ENCODE peak calls at places on chromosomes 16 and 17, in seven cellular contexts. Y, I, Q, J, D, S and P are unnamed samples.

GRCh38 chr16:89572478-89573205 is 2.9 kb upstream of the CPNE7 start:
- DNase-seq in Y (no peak), I (no peak), Q (no peak), J (no peak), D (no peak), S (no peak), P (no peak)

GRCh38 chr17:72388765-72389473 is 268.1 kb downstream of the SOX9 start:
- DNase-seq in Y (no peak), I (no peak), Q (no peak), J (peak; percentile 93), D (no peak), S (no peak), P (peak; percentile 33)

GRCh38 chr17:14791221-14791620 is 473.9 kb downstream of the PMP22 start:
- DNase-seq in Y (no peak), I (no peak), Q (no peak), J (no peak), D (no peak), S (no peak), P (no peak)

GRCh38 chr17:61477204-61477834 is 25.1 kb downstream of the TBX4 start:
- DNase-seq in Y (no peak), I (no peak), Q (no peak), J (no peak), D (no peak), S (no peak), P (no peak)

GRCh38 chr16:56956076-56956475 is 5.7 kb upstream of the CETP start:
- DNase-seq in Y (no peak), I (no peak), Q (no peak), J (no peak), D (no peak), S (no peak), P (no peak)

GRCh38 chr16:30023586-30023985 is 588 bp downstream of the C16orf92 start:
- DNase-seq in Y (no peak), I (no peak), Q (no peak), J (no peak), D (no peak), S (no peak), P (no peak)

GRCh38 chr17:60743812-60744211 is 66.2 kb downstream of the BCAS3 start:
- DNase-seq in Y (no peak), I (peak; percentile 57), Q (no peak), J (no peak), D (no peak), S (no peak), P (peak; percentile 56)

GRCh38 chr16:82891424-82891823 is 264.7 kb downstream of the CDH13 start:
- DNase-seq in Y (no peak), I (no peak), Q (no peak), J (no peak), D (no peak), S (no peak), P (no peak)

GRCh38 chr16:19115148-19116021 is 1.6 kb downstream of the ITPRIPL2 start:
- DNase-seq in Y (no peak), I (no peak), Q (no peak), J (no peak), D (no peak), S (no peak), P (no peak)

GRCh38 chr16:74775255-74775654 is 635 bp upstream of the FA2H start:
- DNase-seq in Y (no peak), I (no peak), Q (no peak), J (no peak), D (no peak), S (no peak), P (no peak)

DNA sequence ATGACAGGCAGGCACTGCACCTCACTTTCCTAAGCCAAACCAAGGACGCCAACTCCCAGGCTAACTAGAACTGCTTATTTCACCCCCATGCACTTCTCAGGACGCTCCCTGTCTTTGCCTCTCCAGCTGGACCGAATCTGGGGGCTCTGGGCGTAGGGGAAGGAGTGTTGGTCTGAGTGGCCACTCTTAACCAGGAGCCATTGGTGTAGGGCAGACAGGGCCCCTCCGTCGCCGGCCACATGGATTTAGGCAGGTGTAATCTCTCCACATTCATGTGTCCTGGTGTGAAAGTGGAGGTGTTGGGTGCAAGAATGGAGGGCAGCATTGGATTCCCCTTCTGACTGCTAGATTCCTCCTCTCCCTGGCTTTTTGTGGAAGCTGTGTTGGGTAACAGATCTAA is 9.8 kb downstream of the ATP2C2 start:
- DNase-seq in Y (no peak), I (no peak), Q (no peak), J (no peak), D (no peak), S (no peak), P (no peak)
- H3K27me3 ChIP-seq in Y (no peaks in the 10 kb centered on the region), I (peaks cover 43% of the 10 kb centered on the region), Q (peaks cover 6% of the 10 kb centered on the region), J (peaks cover 17% of the 10 kb centered on the region), D (peaks cover 70% of the 10 kb centered on the region), S (peaks cover 5% of the 10 kb centered on the region), P (peaks cover 12% of the 10 kb centered on the region)

DNA sequence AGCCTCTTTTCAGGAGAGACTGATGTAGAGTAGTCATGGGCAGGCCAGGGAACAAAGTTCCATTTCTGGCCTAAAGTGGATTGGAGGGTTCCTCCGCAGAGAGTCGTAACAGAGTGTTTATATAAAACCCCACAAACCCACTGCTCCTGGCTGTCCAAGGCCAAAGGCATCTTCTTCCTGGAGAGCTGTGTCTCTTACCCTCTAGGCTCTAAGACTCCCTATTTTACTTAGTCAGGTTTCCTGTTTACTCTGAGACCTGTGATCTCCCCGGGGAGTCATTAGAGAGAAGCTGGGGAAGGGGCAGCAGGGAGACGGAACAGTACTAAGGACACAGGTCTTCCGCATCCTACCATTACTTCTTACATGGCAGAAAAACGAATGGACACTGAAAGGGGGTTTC is 69.5 kb downstream of the HIC1 start:
- DNase-seq in Y (no peak), I (no peak), Q (no peak), J (no peak), D (peak; percentile 67), S (no peak), P (no peak)
- H3K9ac ChIP-seq in Y (no peak overlapping the region), I (peak overlapping the region; percentile 21), Q (no peak overlapping the region), J (no peak overlapping the region), D (peak overlapping the region; percentile 75), S (no peak overlapping the region), P (no peak overlapping the region)

DNA sequence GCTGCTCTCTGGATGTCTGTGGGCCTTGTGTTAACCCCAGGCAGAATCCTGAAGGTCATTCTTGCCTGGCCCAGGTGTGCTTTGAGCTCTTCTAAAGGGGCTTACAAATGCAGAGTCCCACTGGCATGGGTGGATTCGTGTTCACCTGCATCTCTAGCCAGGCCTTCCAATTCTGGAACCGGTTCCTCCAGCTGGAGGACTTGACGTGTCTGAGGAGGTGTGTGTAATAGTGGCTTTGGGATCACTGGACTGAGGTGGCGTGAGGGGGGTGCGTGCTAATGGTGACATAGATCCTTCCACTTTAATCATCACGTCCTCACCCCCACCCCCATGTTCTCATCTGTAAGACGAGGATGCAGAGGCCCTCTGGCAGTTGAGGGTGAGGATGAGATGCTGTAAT is 4.8 kb downstream of the GSE1 start:
- DNase-seq in Y (no peak), I (no peak), Q (no peak), J (no peak), D (no peak), S (no peak), P (no peak)
- H3K4me2 ChIP-seq in Y (no peak overlapping the region), I (no peak overlapping the region), Q (no peak overlapping the region), J (no peak overlapping the region), D (no peak overlapping the region), S (no peak overlapping the region), P (no peak overlapping the region)

GRCh38 chr17:48593840-48594411 is 347 bp upstream of the HOXB5 start:
- DNase-seq in Y (peak; percentile 87), I (peak; percentile 87), Q (peak; percentile 76), J (peak; percentile 59), D (peak; percentile 98), S (peak; percentile 63), P (peak; percentile 87)

GRCh38 chr17:48592097-48592496 is 1.5 kb downstream of the HOXB5 start:
- DNase-seq in Y (no peak), I (peak; percentile 38), Q (no peak), J (no peak), D (no peak), S (no peak), P (peak; percentile 64)

GRCh38 chr17:48592592-48592991 is 987 bp downstream of the HOXB5 start:
- DNase-seq in Y (no peak), I (peak; percentile 60), Q (no peak), J (no peak), D (no peak), S (no peak), P (no peak)

GRCh38 chr17:48594412-48595106 is 980 bp upstream of the HOXB5 start:
- DNase-seq in Y (no peak), I (no peak), Q (no peak), J (no peak), D (peak; percentile 81), S (no peak), P (peak; percentile 69)

GRCh38 chr17:48593126-48593829 is at the start of gene HOXB5:
- DNase-seq in Y (no peak), I (peak; percentile 72), Q (no peak), J (no peak), D (no peak), S (no peak), P (peak; percentile 54)
- H3K27me3 ChIP-seq in Y (peaks cover 100% of the 10 kb centered on the region), I (no peaks in the 10 kb centered on the region), Q (peaks cover 100% of the 10 kb centered on the region), J (peaks cover 45% of the 10 kb centered on the region), D (no peaks in the 10 kb centered on the region), S (peaks cover 22% of the 10 kb centered on the region), P (no peaks in the 10 kb centered on the region)